ENCODE peak calls at places on chromosomes 1 and 21, in nine cellular contexts. A, G, R, T, Y, V, C, P and M are unnamed samples.

GRCh38 chr1:168506204-168506819 is 37.5 kb downstream of the XCL2 start:
- DNase-seq in A (no peak), G (no peak), R (no peak), T (no peak), Y (peak; percentile 80), V (no peak), C (no peak), P (peak; percentile 61), M (no peak)

GRCh38 chr1:198259336-198260109 is 102.7 kb downstream of the NEK7 start:
- DNase-seq in A (no peak), G (no peak), R (no peak), T (no peak), Y (peak; percentile 36), V (no peak), C (no peak), P (no peak), M (no peak)

GRCh38 chr1:150912623-150913022 is 13.5 kb upstream of the SETDB1 start:
- DNase-seq in A (no peak), G (no peak), R (no peak), T (no peak), Y (no peak), V (no peak), C (no peak), P (no peak), M (no peak)

GRCh38 chr1:25692560-25692959 is 76.0 kb downstream of the MAN1C1 start:
- DNase-seq in A (no peak), G (no peak), R (no peak), T (no peak), Y (no peak), V (no peak), C (no peak), P (no peak), M (no peak)

GRCh38 chr1:201751872-201752271 is 77.1 kb upstream of the IPO9 start:
- DNase-seq in A (no peak), G (no peak), R (no peak), T (no peak), Y (peak; percentile 51), V (no peak), C (no peak), P (peak; percentile 43), M (no peak)

GRCh38 chr1:225896937-225897549 is 8.1 kb upstream of the LEFTY1 start:
- DNase-seq in A (no peak), G (peak; percentile 73), R (peak; percentile 81), T (no peak), Y (peak; percentile 20), V (no peak), C (no peak), P (no peak), M (no peak)

GRCh38 chr1:64000021-64000420 is 203.4 kb upstream of the UBE2U start:
- DNase-seq in A (no peak), G (no peak), R (no peak), T (no peak), Y (peak; percentile 77), V (no peak), C (no peak), P (peak; percentile 48), M (no peak)

GRCh38 chr1:86231076-86231475 is 74.5 kb upstream of the COL24A1 start:
- DNase-seq in A (no peak), G (no peak), R (no peak), T (no peak), Y (peak; percentile 45), V (no peak), C (no peak), P (no peak), M (no peak)

GRCh38 chr1:153610334-153611023 is 2.5 kb downstream of the S100A16 start:
- DNase-seq in A (no peak), G (peak; percentile 33), R (no peak), T (no peak), Y (peak; percentile 62), V (no peak), C (no peak), P (peak; percentile 24), M (no peak)

GRCh38 chr21:14858309-14858708 is 206.5 kb downstream of the NRIP1 start:
- DNase-seq in A (no peak), G (no peak), R (no peak), T (no peak), Y (no peak), V (no peak), C (no peak), P (no peak), M (no peak)

GRCh38 chr1:86018311-86018923 is 138.2 kb downstream of the COL24A1 start:
- DNase-seq in A (no peak), G (no peak), R (no peak), T (no peak), Y (peak; percentile 11), V (no peak), C (no peak), P (peak; percentile 52), M (no peak)

GRCh38 chr1:192260076-192260475 is 56.7 kb upstream of the RGS21 start:
- DNase-seq in A (no peak), G (no peak), R (no peak), T (no peak), Y (peak; percentile 30), V (no peak), C (no peak), P (no peak), M (no peak)

GRCh38 chr1:182889997-182890396 is 50.9 kb downstream of the DHX9 start:
- DNase-seq in A (no peak), G (no peak), R (peak; percentile 43), T (no peak), Y (peak; percentile 3), V (no peak), C (no peak), P (no peak), M (no peak)

GRCh38 chr1:150558761-150559626 is 9.8 kb downstream of the ADAMTSL4 start:
- DNase-seq in A (peak; percentile 71), G (no peak), R (no peak), T (no peak), Y (no peak), V (no peak), C (no peak), P (no peak), M (no peak)

GRCh38 chr21:35646606-35647005 is 413.7 kb downstream of the SETD4 start:
- DNase-seq in A (no peak), G (no peak), R (no peak), T (no peak), Y (no peak), V (no peak), C (no peak), P (peak; percentile 18), M (no peak)

GRCh38 chr1:52996653-52997052 is 65.4 kb upstream of the PODN start:
- DNase-seq in A (no peak), G (no peak), R (no peak), T (no peak), Y (no peak), V (no peak), C (no peak), P (no peak), M (no peak)
- TF ChIP-seq CTCF in A (no peak), G (no peak), R (no peak), T (no peak), Y (no peak), V (no peak), C (no peak), P (no peak), M (no peak)

GRCh38 chr1:117638141-117638540 is 32.3 kb downstream of the TENT5C start:
- DNase-seq in A (no peak), G (no peak), R (no peak), T (no peak), Y (no peak), V (no peak), C (peak; percentile 40), P (no peak), M (no peak)
- H3K4me3 ChIP-seq in A (no peak overlapping the region), G (no peak overlapping the region), R (no peak overlapping the region), T (no peak overlapping the region), Y (no peak overlapping the region), V (no peak overlapping the region), C (no peak overlapping the region), P (no peak overlapping the region), M (no peak overlapping the region)

GRCh38 chr1:80931178-80931577 is 869.6 kb upstream of the ADGRL2 start:
- DNase-seq in A (no peak), G (no peak), R (no peak), T (no peak), Y (no peak), V (no peak), C (no peak), P (no peak), M (no peak)

GRCh38 chr1:80924290-80924689 is 876.4 kb upstream of the ADGRL2 start:
- DNase-seq in A (no peak), G (no peak), R (no peak), T (no peak), Y (no peak), V (no peak), C (no peak), P (no peak), M (no peak)

GRCh38 chr1:80925130-80925780 is 875.5 kb upstream of the ADGRL2 start:
- DNase-seq in A (no peak), G (no peak), R (no peak), T (no peak), Y (no peak), V (no peak), C (no peak), P (no peak), M (no peak)

DNA sequence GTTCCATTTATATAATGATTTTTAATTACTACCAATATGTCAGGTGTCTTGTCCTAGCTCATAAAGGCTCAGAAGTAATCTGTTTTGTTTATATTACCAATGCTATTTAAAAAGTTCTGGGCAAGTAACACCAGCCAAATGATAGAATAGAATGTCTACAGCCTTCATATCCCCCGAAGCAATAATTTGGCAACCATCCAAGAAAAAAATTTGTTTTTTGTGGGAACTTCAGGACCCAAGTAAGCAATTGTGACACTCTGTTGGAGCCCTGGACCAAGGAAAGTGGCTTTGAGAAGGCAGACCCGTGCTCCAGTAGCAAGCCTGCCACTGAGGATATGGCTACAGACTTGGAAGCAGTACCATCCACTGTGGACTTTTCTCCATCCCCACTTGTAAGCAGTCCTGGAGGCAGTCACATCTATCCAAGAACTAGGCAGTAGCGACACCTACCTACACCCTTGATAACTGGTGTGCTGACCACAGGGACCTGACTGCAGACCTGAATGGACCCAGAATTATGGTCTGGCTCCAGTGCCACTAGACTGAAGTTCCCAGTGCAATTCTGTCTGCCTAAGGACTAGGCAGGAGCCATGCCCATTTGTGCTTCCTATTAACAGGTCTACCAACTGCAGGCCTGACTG is 870.7 kb upstream of the ADGRL2 start:
- DNase-seq in A (no peak), G (no peak), R (no peak), T (no peak), Y (no peak), V (no peak), C (no peak), P (no peak), M (no peak)
- TF ChIP-seq CTCF in A (no peak), G (no peak), R (no peak), T (no peak), Y (no peak), V (no peak), C (no peak), P (no peak), M (no peak)

DNA sequence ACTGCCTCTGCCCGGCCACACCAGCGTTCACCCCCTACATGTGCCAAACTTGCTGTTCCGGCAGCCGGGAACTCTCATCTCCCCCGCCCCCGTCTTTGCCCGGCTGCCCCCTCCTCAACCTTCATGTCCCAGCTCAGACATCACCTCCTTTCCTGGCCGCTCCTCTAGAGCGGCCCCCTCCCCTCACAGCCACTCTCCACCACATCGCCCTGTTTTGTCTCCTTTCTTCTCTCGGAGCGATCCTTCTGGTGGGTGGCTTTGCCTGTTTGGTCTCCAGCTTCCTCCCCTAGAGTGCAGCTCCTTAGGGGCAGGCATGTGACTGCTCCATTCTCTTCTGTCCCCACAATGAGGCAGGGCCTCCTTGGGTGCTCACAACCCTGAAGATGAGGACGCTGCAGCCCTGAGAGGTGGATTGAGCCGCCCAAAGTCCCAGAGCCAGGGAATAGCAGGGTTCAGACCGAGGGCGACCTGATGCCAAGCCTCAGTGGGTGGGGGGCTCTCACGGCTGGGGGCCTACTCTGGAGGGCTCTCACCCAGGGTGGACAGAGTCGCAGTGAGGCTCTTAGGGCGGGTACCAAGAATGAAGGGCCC is 44.9 kb upstream of the ECE1 start:
- DNase-seq in A (no peak), G (no peak), R (no peak), T (no peak), Y (no peak), V (no peak), C (peak; percentile 82), P (no peak), M (no peak)
- H3K4me3 ChIP-seq in A (peak overlapping the region; percentile 41), G (no peak overlapping the region), R (peak overlapping the region; percentile 29), T (peak overlapping the region; percentile 36), Y (peak overlapping the region; percentile 27), V (peak overlapping the region; percentile 64), C (no peak overlapping the region), P (peak overlapping the region; percentile 6), M (peak overlapping the region; percentile 50)